ENCODE peak calls at places on chromosomes 6 and 20, in five cellular contexts. R is CD4-positive, CD25-positive, alpha-beta regulatory T cell; M is right lobe of liver; U is endodermal cell; S is mesendoderm. G is an unnamed sample. For H3K36me3, the result is how much of the 10 kb centered on the place peaks cover.

GRCh38 chr6:137816133-137816579 is 50.9 kb upstream of the TNFAIP3 start:
- DNase-seq in R (no peak), M (no peak), U (no peak), S (no peak), G (no peak)

GRCh38 chr20:1296117-1296610 is 30.1 kb downstream of the SNPH start:
- DNase-seq in R (no peak), M (no peak), U (no peak), S (no peak), G (no peak)

GRCh38 chr6:39452306-39452705 is 129.8 kb upstream of the KCNK16 start:
- DNase-seq in R (no peak), M (no peak), U (no peak), S (no peak), G (no peak)

GRCh38 chr6:169837529-169838250 is 86.3 kb downstream of the ERMARD start:
- DNase-seq in R (no peak), M (peak), U (peak), S (no peak), G (no peak)

GRCh38 chr20:33177866-33178265 is 9.9 kb downstream of the BPIFA2 start:
- DNase-seq in R (no peak), M (no peak), U (no peak), S (no peak), G (no peak)

GRCh38 chr20:46683939-46684750 is 5.1 kb downstream of the TP53RK start:
- DNase-seq in R (no peak), M (no peak), U (peak), S (peak), G (no peak)

GRCh38 chr20:62133864-62134263 is 9.3 kb downstream of the PSMA7 start:
- DNase-seq in R (no peak), M (no peak), U (peak), S (peak), G (no peak)

GRCh38 chr20:57747889-57748456 is 38.2 kb upstream of the PMEPA1 start:
- DNase-seq in R (no peak), M (no peak), U (no peak), S (no peak), G (no peak)

GRCh38 chr6:169794317-169795055 is 43.1 kb downstream of the ERMARD start:
- DNase-seq in R (no peak), M (peak), U (peak), S (no peak), G (no peak)

GRCh38 chr20:8647868-8648495 is 420.9 kb upstream of the PLCB4 start:
- DNase-seq in R (no peak), M (no peak), U (no peak), S (no peak), G (no peak)

GRCh38 chr6:107101211-107101610 is 14.1 kb downstream of the BEND3 start:
- DNase-seq in R (no peak), M (no peak), U (no peak), S (no peak), G (no peak)

GRCh38 chr20:58179432-58180099 is 48.9 kb downstream of the ANKRD60 start:
- DNase-seq in R (peak), M (peak), U (peak), S (peak), G (peak)

GRCh38 chr6:25628471-25629201 is 23.4 kb upstream of the SCGN start:
- DNase-seq in R (no peak), M (no peak), U (no peak), S (no peak), G (no peak)

GRCh38 chr20:51128198-51128597 is 105.3 kb upstream of the KCNG1 start:
- DNase-seq in R (no peak), M (no peak), U (no peak), S (no peak), G (no peak)

GRCh38 chr6:42224222-42225042 is 6.8 kb upstream of the MRPS10 start:
- DNase-seq in R (no peak), M (no peak), U (no peak), S (no peak), G (peak)

GRCh38 chr6:3624268-3625136 is 127.0 kb downstream of the PXDC1 start:
- DNase-seq in R (no peak), M (no peak), U (peak), S (no peak), G (no peak)

GRCh38 chr6:52457096-52457495 is 37.0 kb downstream of the EFHC1 start:
- DNase-seq in R (no peak), M (no peak), U (no peak), S (no peak), G (no peak)

GRCh38 chr20:17971571-17972013 is 2.8 kb downstream of the MGME1 start:
- DNase-seq in R (no peak), M (no peak), U (peak), S (peak), G (no peak)

GRCh38 chr6:2866183-2866846 is 24.7 kb upstream of the SERPINB1 start:
- DNase-seq in R (no peak), M (no peak), U (peak), S (peak), G (no peak)

GRCh38 chr20:11216451-11217314 is 542.9 kb upstream of the JAG1 start:
- DNase-seq in R (no peak), M (no peak), U (no peak), S (no peak), G (no peak)

GRCh38 chr6:1864496-1864895 is 254.8 kb downstream of the FOXC1 start:
- DNase-seq in R (no peak), M (no peak), U (no peak), S (peak), G (no peak)

DNA sequence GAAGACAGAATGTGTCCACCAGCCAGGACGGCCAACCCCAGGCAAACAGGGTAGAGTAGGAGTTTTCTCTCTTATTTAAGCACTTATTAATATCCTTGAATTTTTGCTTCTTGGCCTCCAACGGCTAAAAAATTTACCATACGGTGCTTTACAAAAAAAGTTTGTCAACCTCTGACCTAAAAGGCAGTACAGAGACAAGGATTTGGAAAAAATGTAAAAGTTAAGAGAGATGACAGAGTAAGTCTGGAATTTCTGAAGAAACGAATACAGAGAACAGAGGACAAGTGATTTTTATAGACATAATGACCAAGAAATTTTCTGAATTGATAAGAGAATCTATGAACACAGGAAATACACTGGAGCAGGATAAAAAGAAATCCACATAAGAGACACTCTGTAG is 10.2 kb downstream of the OSER1 start:
- DNase-seq in R (no peak), M (no peak), U (no peak), S (no peak), G (no peak)
- H3K36me3 ChIP-seq in R (half or more), M (under half), U (half or more), S (under half), G (under half)

GRCh38 chr20:37296371-37296770 is 6.9 kb downstream of the MANBAL start:
- DNase-seq in R (no peak), M (no peak), U (no peak), S (no peak), G (no peak)
- H3K36me3 ChIP-seq in R (under half), M (under half), U (half or more), S (under half), G (under half)

GRCh38 chr6:148825492-148825891 is 78.7 kb downstream of the UST start:
- DNase-seq in R (no peak), M (no peak), U (no peak), S (no peak), G (no peak)

GRCh38 chr6:148827421-148827820 is 80.6 kb downstream of the UST start:
- DNase-seq in R (no peak), M (no peak), U (no peak), S (no peak), G (no peak)

GRCh38 chr6:148830614-148831013 is 83.8 kb downstream of the UST start:
- DNase-seq in R (peak), M (no peak), U (no peak), S (no peak), G (no peak)

GRCh38 chr6:148829415-148830101 is 82.7 kb downstream of the UST start:
- DNase-seq in R (no peak), M (no peak), U (no peak), S (no peak), G (no peak)

DNA sequence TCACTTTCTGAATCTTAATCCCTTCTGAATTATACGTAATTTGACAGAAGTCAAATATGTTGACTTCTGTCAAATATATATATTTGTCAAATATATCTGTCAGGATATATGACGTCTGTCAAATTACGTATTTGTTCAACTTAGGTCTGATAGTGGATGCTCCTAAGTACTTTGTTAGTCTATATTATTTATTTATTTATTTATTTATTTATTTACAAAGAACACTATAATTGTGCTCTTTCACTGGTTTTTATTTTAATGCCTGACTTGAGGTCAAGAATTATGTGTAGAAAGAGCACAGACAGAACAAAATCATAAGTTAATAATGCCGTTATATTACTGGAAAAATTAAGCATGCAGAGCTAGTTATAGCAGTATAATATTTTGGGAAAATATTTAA is 81.2 kb downstream of the UST start:
- DNase-seq in R (no peak), M (no peak), U (no peak), S (no peak), G (no peak)
- H3K36me3 ChIP-seq in R (under half), M (under half), U (under half), S (under half), G (under half)

GRCh38 chr6:56511591-56511990 is 131.1 kb downstream of the DST start:
- DNase-seq in R (no peak), M (no peak), U (no peak), S (no peak), G (no peak)

GRCh38 chr6:56510984-56511531 is 131.6 kb downstream of the DST start:
- DNase-seq in R (no peak), M (no peak), U (no peak), S (peak), G (no peak)

GRCh38 chr6:56509031-56509430 is 133.7 kb downstream of the DST start:
- DNase-seq in R (no peak), M (no peak), U (no peak), S (no peak), G (no peak)

GRCh38 chr6:56507517-56507916 is 135.2 kb downstream of the DST start:
- DNase-seq in R (no peak), M (peak), U (no peak), S (no peak), G (no peak)

GRCh38 chr6:56505861-56506260 is 136.8 kb downstream of the DST start:
- DNase-seq in R (no peak), M (no peak), U (no peak), S (no peak), G (no peak)
- H3K36me3 ChIP-seq in R (under half), M (under half), U (half or more), S (under half), G (under half)

GRCh38 chr20:41408131-41408789 is 41.6 kb upstream of the EMILIN3 start:
- DNase-seq in R (no peak), M (no peak), U (no peak), S (no peak), G (no peak)
- H3K36me3 ChIP-seq in R (half or more), M (under half), U (half or more), S (under half), G (under half)

DNA sequence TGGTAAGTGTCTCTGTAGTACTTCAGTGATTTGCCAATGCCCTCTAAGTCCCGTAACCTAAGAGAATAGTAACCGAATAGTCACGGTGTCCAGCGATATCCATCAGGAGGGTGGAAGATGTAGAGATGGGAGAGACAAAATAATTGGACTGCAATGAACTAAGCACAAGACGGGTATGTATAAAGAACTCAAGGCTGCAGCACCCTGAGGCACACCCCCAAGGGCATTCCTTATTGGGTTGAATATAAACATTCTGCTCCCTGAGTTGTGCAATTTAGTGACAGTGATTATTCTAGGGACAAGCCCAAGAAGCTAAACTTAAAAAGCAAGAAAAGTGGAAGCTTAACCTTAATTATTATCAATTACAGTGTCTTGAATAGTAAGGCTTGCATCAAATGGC is 14.6 kb downstream of the DST start:
- DNase-seq in R (no peak), M (no peak), U (no peak), S (no peak), G (no peak)
- H3K36me3 ChIP-seq in R (under half), M (under half), U (half or more), S (under half), G (under half)

DNA sequence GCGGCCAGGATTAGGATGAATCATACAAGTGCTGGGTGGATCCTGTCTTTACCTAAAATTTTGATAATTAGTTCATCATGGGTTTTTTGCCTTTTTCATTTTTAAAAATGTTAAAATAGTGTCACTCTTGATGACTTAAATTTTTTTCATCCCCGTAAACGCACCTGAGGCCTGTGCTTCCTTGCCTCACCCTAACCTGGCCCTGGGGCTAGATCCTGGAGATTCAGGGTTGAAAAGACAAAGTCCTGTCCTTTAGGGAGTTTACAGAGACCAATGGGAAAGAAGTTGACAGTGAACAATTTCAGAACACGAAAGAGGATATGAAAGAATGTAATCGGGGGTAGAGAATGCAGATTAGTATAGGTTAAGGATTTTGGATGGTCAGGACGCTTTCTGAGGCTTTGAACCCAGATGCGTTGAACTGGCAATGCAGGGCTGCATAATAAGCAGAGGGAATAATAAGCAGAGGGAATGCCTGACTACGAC is 1.6 kb upstream of the FBXO5 start:
- DNase-seq in R (no peak), M (no peak), U (no peak), S (peak), G (peak)
- H3K36me3 ChIP-seq in R (under half), M (under half), U (under half), S (under half), G (under half)

DNA sequence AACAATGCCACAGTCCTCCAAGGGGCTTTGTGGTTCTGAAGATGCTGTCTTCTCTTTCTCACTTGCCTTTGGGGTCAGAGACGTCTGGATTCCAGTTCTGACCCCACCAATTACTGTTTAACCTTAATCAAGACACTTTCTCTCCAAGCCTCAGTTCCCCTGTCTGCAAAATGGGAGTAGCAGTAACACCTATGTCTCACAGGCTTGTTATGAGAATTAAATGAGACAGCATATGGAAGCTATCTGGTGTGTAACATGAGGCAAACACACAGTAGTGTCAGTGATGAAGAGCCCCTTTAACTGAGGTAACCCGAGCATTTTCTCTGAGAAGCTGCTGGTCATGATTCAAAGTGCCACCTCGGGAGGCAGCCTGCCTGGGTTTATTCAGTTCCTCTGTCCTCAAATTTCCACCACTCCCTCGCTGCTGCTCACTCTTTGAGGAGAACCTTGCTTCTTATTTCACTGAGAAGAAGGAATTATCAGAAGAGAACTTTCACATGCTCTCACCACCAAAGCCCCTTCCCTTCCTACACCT is 11.7 kb downstream of the PPIL1 start:
- DNase-seq in R (no peak), M (no peak), U (peak), S (no peak), G (no peak)
- H3K36me3 ChIP-seq in R (under half), M (under half), U (under half), S (under half), G (under half)

DNA sequence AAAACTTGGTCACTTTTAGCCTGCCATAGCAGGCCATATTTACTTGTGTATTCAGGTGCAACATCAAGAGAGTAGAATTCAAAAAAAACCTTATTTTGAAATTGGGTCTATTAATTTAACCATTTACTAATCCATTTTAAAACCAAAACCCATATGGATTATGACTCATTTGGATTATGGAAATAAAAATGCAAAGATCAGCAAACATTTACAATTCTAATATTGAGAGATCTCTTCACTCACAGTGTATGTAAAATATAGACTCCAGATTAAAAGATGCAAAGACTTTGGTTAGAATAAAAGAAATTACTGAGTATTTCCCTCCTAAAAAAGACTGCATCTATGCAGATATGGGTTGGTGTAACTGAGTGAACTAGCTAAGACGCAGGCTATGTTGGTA is 14.1 kb upstream of the COX7A2 start:
- DNase-seq in R (no peak), M (no peak), U (no peak), S (no peak), G (no peak)
- H3K36me3 ChIP-seq in R (half or more), M (under half), U (half or more), S (under half), G (under half)